ENCODE peak calls at places on chromosomes 6 and 20, in seven cellular contexts. I is endothelial cell of umbilical vein, A is PC-9, Y is ovary, R is heart right ventricle, W is psoas muscle, T is pancreas. V is an unnamed sample.

GRCh38 chr6:41705996-41706835 is 29.2 kb downstream of the TFEB start:
- DNase-seq in I (peak; percentile 14), A (peak; percentile 53), Y (peak; percentile 30), R (peak; percentile 83), W (peak; percentile 87), T (no peak), V (peak; percentile 82)

GRCh38 chr20:62590301-62591121 is 51.8 kb upstream of the SLCO4A1 start:
- DNase-seq in I (peak; percentile 71), A (peak; percentile 84), Y (no peak), R (no peak), W (peak; percentile 62), T (peak; percentile 20), V (no peak)

GRCh38 chr6:157755032-157755751 is 67.9 kb upstream of the SNX9 start:
- DNase-seq in I (peak; percentile 37), A (no peak), Y (no peak), R (no peak), W (no peak), T (no peak), V (no peak)

GRCh38 chr6:7008451-7008988 is 99.2 kb upstream of the RREB1 start:
- DNase-seq in I (no peak), A (peak; percentile 41), Y (no peak), R (no peak), W (no peak), T (no peak), V (no peak)

GRCh38 chr6:106099235-106099537 is 13.1 kb downstream of the PRDM1 start:
- DNase-seq in I (no peak), A (no peak), Y (no peak), R (no peak), W (no peak), T (no peak), V (no peak)

GRCh38 chr6:31887608-31888007 is 8.8 kb upstream of the SLC44A4 start:
- DNase-seq in I (no peak), A (no peak), Y (no peak), R (no peak), W (no peak), T (peak; percentile 18), V (no peak)

GRCh38 chr6:7169296-7169721 is 61.5 kb downstream of the RREB1 start:
- DNase-seq in I (peak; percentile 24), A (no peak), Y (peak; percentile 29), R (peak; percentile 67), W (peak; percentile 74), T (no peak), V (no peak)

GRCh38 chr6:105501945-105502344 is 99.1 kb upstream of the PREP start:
- DNase-seq in I (no peak), A (no peak), Y (no peak), R (no peak), W (no peak), T (no peak), V (no peak)

GRCh38 chr20:48622421-48622820 is 205.4 kb downstream of the PREX1 start:
- DNase-seq in I (no peak), A (no peak), Y (peak; percentile 41), R (no peak), W (no peak), T (no peak), V (no peak)

GRCh38 chr6:149293244-149293643 is 24.3 kb upstream of the TAB2 start:
- DNase-seq in I (no peak), A (no peak), Y (no peak), R (no peak), W (no peak), T (no peak), V (no peak)

GRCh38 chr6:133748628-133749027 is 140.3 kb upstream of the TCF21 start:
- DNase-seq in I (no peak), A (no peak), Y (no peak), R (no peak), W (no peak), T (no peak), V (no peak)

GRCh38 chr6:6699741-6700367 is 111.3 kb downstream of the LY86 start:
- DNase-seq in I (no peak), A (peak; percentile 90), Y (peak; percentile 87), R (peak; percentile 52), W (peak; percentile 66), T (peak; percentile 62), V (peak; percentile 51)

GRCh38 chr20:17969884-17970409 is 1.1 kb downstream of the MGME1 start:
- DNase-seq in I (peak; percentile 77), A (no peak), Y (no peak), R (no peak), W (peak; percentile 26), T (no peak), V (no peak)

GRCh38 chr20:2753456-2754040 is 46.9 kb downstream of the CPXM1 start:
- DNase-seq in I (no peak), A (no peak), Y (no peak), R (no peak), W (no peak), T (no peak), V (no peak)

GRCh38 chr6:26592649-26593048 is 4.1 kb upstream of the ABT1 start:
- DNase-seq in I (no peak), A (no peak), Y (no peak), R (no peak), W (no peak), T (no peak), V (no peak)

GRCh38 chr6:125598422-125598821 is 151.0 kb upstream of the HEY2 start:
- DNase-seq in I (no peak), A (no peak), Y (no peak), R (peak; percentile 39), W (peak; percentile 79), T (no peak), V (no peak)

GRCh38 chr6:112595201-112595600 is 248.1 kb downstream of the RFPL4B start:
- DNase-seq in I (no peak), A (no peak), Y (no peak), R (no peak), W (no peak), T (no peak), V (no peak)

GRCh38 chr6:152748843-152749242 is 1.8 kb upstream of the VIP start:
- DNase-seq in I (peak; percentile 47), A (no peak), Y (no peak), R (no peak), W (no peak), T (no peak), V (no peak)

GRCh38 chr6:5422321-5422915 is 161.1 kb downstream of the FARS2 start:
- DNase-seq in I (peak; percentile 40), A (peak; percentile 21), Y (no peak), R (no peak), W (no peak), T (peak; percentile 18), V (peak; percentile 50)

GRCh38 chr6:121999458-122000065 is 399.9 kb upstream of the HSF2 start:
- DNase-seq in I (no peak), A (no peak), Y (no peak), R (no peak), W (no peak), T (no peak), V (no peak)

GRCh38 chr6:134105903-134106302 is 53.5 kb upstream of the SLC2A12 start:
- DNase-seq in I (no peak), A (no peak), Y (no peak), R (no peak), W (no peak), T (no peak), V (no peak)

GRCh38 chr6:17985934-17986655 is 1.3 kb downstream of the KIF13A start:
- DNase-seq in I (peak; percentile 15), A (no peak), Y (no peak), R (no peak), W (no peak), T (no peak), V (no peak)

GRCh38 chr6:100886078-100886477 is 4.9 kb upstream of the ASCC3 start:
- DNase-seq in I (no peak), A (no peak), Y (no peak), R (no peak), W (no peak), T (no peak), V (no peak)

GRCh38 chr6:161903584-161904232 is 629.8 kb upstream of the AGPAT4 start:
- DNase-seq in I (no peak), A (no peak), Y (no peak), R (no peak), W (no peak), T (no peak), V (no peak)

GRCh38 chr6:161908872-161909271 is 635.0 kb upstream of the AGPAT4 start:
- DNase-seq in I (no peak), A (no peak), Y (no peak), R (no peak), W (no peak), T (no peak), V (no peak)
- H3K27ac ChIP-seq in I (no peak overlapping the region), A (no peak overlapping the region), Y (no peak overlapping the region), R (no peak overlapping the region), W (no peak overlapping the region), T (no peak overlapping the region), V (no peak overlapping the region)

GRCh38 chr20:59082077-59082740 is 39.6 kb upstream of the PRELID3B start:
- DNase-seq in I (no peak), A (no peak), Y (no peak), R (no peak), W (no peak), T (no peak), V (no peak)

GRCh38 chr20:59081036-59081435 is 38.5 kb upstream of the PRELID3B start:
- DNase-seq in I (peak; percentile 28), A (no peak), Y (no peak), R (no peak), W (no peak), T (no peak), V (no peak)

GRCh38 chr20:59084041-59084841 is 41.7 kb upstream of the PRELID3B start:
- DNase-seq in I (no peak), A (no peak), Y (no peak), R (peak; percentile 56), W (no peak), T (peak; percentile 36), V (no peak)

GRCh38 chr20:59086923-59087322 is 44.3 kb upstream of the PRELID3B start:
- DNase-seq in I (no peak), A (no peak), Y (no peak), R (no peak), W (no peak), T (no peak), V (no peak)

GRCh38 chr20:59082981-59083380 is 40.4 kb upstream of the PRELID3B start:
- DNase-seq in I (no peak), A (peak; percentile 78), Y (no peak), R (no peak), W (no peak), T (no peak), V (no peak)
- H3K27ac ChIP-seq in I (no peak overlapping the region), A (peak overlapping the region; percentile 69), Y (no peak overlapping the region), R (no peak overlapping the region), W (no peak overlapping the region), T (no peak overlapping the region), V (no peak overlapping the region)

GRCh38 chr20:46119547-46119946 is 1.4 kb downstream of the CD40 start:
- DNase-seq in I (no peak), A (no peak), Y (no peak), R (no peak), W (no peak), T (no peak), V (no peak)
- H3K27ac ChIP-seq in I (no peak overlapping the region), A (no peak overlapping the region), Y (peak overlapping the region; percentile 89), R (no peak overlapping the region), W (no peak overlapping the region), T (no peak overlapping the region), V (no peak overlapping the region)

DNA sequence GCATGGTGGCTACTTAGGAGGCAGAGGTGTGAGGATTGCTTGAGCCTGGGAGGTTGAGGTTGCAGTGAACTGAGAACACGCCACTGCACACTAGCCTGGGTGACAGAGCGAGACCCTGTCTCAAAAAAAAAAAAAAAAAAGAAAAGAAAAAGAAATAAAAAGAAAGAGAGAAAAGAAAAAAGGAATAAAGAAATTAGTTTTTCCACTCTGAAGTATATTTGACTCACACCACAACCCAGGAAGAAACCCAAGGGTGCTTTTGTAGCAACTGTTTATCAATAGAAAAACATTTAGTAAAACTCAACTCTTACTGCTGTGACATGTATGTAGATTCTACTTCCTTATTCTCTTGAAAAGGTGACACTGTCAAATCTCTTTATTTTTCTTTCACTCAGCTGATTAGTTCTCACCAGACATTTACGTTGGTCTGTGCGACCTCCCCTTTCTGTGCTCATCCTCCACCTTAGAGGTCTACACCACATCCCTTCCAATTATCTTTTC is 100.0 kb upstream of the SHLD1 start:
- DNase-seq in I (no peak), A (no peak), Y (no peak), R (no peak), W (no peak), T (no peak), V (no peak)
- H3K27ac ChIP-seq in I (no peak overlapping the region), A (peak overlapping the region; percentile 30), Y (no peak overlapping the region), R (no peak overlapping the region), W (no peak overlapping the region), T (no peak overlapping the region), V (no peak overlapping the region)